ENCODE peak calls at places on chromosomes 3 and 15, in four cellular contexts. C is spleen, K is adrenal gland, E is testis. I is an unnamed sample.

GRCh38 chr3:141370065-141370533 is 1.8 kb downstream of the ZBTB38 start:
- DNase-seq in K (peak; percentile 73), E (peak; percentile 89), C (no peak), I (peak; percentile 81)

GRCh38 chr3:192261135-192261534 is 466.2 kb downstream of the FGF12 start:
- DNase-seq in E (no peak), K (no peak), C (no peak), I (no peak)

GRCh38 chr15:80584561-80584964 is 110.5 kb upstream of the ABHD17C start:
- DNase-seq in E (no peak), K (no peak), C (no peak), I (no peak)

GRCh38 chr3:58383904-58384303 is 49.7 kb downstream of the PDHB start:
- DNase-seq in C (no peak), K (peak; percentile 68), E (no peak), I (no peak)

GRCh38 chr3:177781686-177782161 is 584.4 kb upstream of the TBL1XR1 start:
- DNase-seq in E (peak; percentile 69), K (peak; percentile 76), C (no peak), I (peak; percentile 82)

GRCh38 chr3:173891272-173892100 is 493.9 kb downstream of the NLGN1 start:
- DNase-seq in C (no peak), K (no peak), E (no peak), I (no peak)

GRCh38 chr3:12574131-12574530 is 17.2 kb downstream of the MKRN2 start:
- DNase-seq in C (no peak), E (no peak), K (no peak), I (no peak)

GRCh38 chr3:98906230-98906629 is 4.7 kb upstream of the DCBLD2 start:
- DNase-seq in E (no peak), C (no peak), K (no peak), I (no peak)

GRCh38 chr15:80431635-80432034 is 27.5 kb downstream of the ARNT2 start:
- DNase-seq in K (no peak), C (peak; percentile 32), E (no peak), I (peak; percentile 27)

GRCh38 chr3:27521179-27521871 is 37.1 kb upstream of the SLC4A7 start:
- DNase-seq in K (peak; percentile 79), E (no peak), C (no peak), I (peak; percentile 76)

GRCh38 chr15:88463870-88464532 is 3.2 kb downstream of the MRPL46 start:
- DNase-seq in K (no peak), C (no peak), E (no peak), I (no peak)

GRCh38 chr3:130386604-130387263 is 41.3 kb downstream of the COL6A5 start:
- DNase-seq in K (no peak), E (no peak), C (no peak), I (no peak)

GRCh38 chr3:63673111-63673510 is 20.6 kb downstream of the SNTN start:
- DNase-seq in K (no peak), E (no peak), C (no peak), I (no peak)

GRCh38 chr15:63107895-63108546 is 13.6 kb upstream of the LACTB start:
- DNase-seq in E (peak; percentile 38), K (no peak), C (no peak), I (no peak)

GRCh38 chr3:133548090-133548489 is 25.4 kb upstream of the CDV3 start:
- DNase-seq in K (no peak), C (no peak), E (no peak), I (no peak)

GRCh38 chr15:74432968-74433591 is 678 bp downstream of the SEMA7A start:
- DNase-seq in C (peak; percentile 88), E (no peak), K (no peak), I (no peak)

GRCh38 chr15:26171266-26171665 is 308.1 kb upstream of the ATP10A start:
- DNase-seq in K (no peak), C (no peak), E (no peak), I (no peak)

GRCh38 chr3:65083240-65083639 is 395.4 kb upstream of the ADAMTS9 start:
- DNase-seq in E (no peak), K (no peak), C (no peak), I (no peak)
- H3K27me3 ChIP-seq in E (no peaks in the 10 kb centered on the region), K (no peaks in the 10 kb centered on the region), C (no peaks in the 10 kb centered on the region), I (no peaks in the 10 kb centered on the region)

GRCh38 chr15:34726407-34727100 is 28.2 kb downstream of the GJD2 start:
- DNase-seq in E (no peak), C (no peak), K (no peak), I (no peak)
- H3K27me3 ChIP-seq in E (no peaks in the 10 kb centered on the region), C (no peaks in the 10 kb centered on the region), K (no peaks in the 10 kb centered on the region), I (no peaks in the 10 kb centered on the region)

DNA sequence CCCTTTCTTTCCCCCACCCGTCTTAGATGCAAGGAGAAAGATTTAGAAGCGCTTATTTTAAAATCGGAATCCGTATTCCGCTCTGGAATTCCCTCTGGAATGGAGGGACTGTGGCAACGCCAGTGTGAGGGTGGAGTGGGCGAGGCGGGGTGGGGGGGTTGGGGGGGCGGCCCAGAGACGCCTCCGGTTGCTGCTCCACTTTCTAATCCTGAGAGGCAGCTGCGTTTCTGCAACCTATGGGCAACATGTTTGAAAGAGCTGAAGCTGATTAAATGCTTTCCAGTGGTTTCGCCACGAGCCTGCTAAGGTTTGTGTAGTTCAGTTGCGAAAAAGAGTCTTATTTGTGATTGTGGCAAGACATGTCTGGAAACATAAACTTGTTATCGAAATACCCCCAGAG is at the start of gene CCK:
- DNase-seq in E (no peak), K (no peak), C (no peak), I (no peak)
- H3K27me3 ChIP-seq in E (no peaks in the 10 kb centered on the region), K (peaks cover 37% of the 10 kb centered on the region), C (peaks cover 45% of the 10 kb centered on the region), I (peaks cover 42% of the 10 kb centered on the region)

GRCh38 chr3:147846854-147847453 is 437.8 kb downstream of the ZIC1 start:
- DNase-seq in E (no peak), K (no peak), C (no peak), I (no peak)
- H3K27me3 ChIP-seq in E (no peaks in the 10 kb centered on the region), K (no peaks in the 10 kb centered on the region), C (no peaks in the 10 kb centered on the region), I (no peaks in the 10 kb centered on the region)

DNA sequence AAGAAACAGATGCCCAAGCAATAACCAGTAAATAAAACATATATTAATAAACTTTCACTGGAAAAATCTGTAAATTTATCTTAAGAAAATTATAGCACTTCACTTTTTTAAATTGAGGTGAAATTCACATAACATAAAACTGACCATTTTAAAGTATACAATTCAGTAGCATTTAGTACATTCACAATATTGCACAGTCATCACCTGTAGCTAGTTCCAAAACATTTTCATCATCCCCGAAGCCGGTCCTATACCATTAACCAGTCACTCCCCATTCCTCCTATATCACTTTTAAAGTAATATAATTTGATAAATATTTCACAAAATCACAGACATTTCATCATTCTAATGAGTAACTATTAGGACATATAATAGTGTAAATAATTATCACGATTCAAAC is 8.0 kb upstream of the LRRIQ4 start:
- DNase-seq in C (no peak), E (no peak), K (no peak), I (no peak)
- H3K27me3 ChIP-seq in C (no peaks in the 10 kb centered on the region), E (no peaks in the 10 kb centered on the region), K (no peaks in the 10 kb centered on the region), I (no peaks in the 10 kb centered on the region)

I was measured in sigmoid colon.